ENCODE peak calls at places on chromosomes 16 and 17, in ten cellular contexts. K is BJ, D is HL-60, G is thoracic aorta, A is OCI-LY7, F is cardiac fibroblast, O is A549, I is left ventricle myocardium inferior, T is mucosa of descending colon, S is psoas muscle. C is an unnamed sample.

GRCh38 chr16:3501783-3502400 is 1.1 kb downstream of the CLUAP1 start:
- DNase-seq in K (no peak), D (no peak), G (no peak), A (no peak), F (no peak), O (no peak), I (no peak), T (no peak), S (no peak), C (no peak)

GRCh38 chr17:5468075-5468473 is 708 bp downstream of the DHX33 start:
- DNase-seq in K (no peak), D (no peak), G (no peak), A (peak), F (no peak), O (peak), I (no peak), T (peak), S (no peak), C (peak)

GRCh38 chr16:55809386-55809785 is 23.5 kb downstream of the CES1 start:
- DNase-seq in K (no peak), D (no peak), G (no peak), A (no peak), F (no peak), O (no peak), I (no peak), T (no peak), S (no peak), C (no peak)

GRCh38 chr17:17096438-17097178 is 54.4 kb downstream of the MPRIP start:
- DNase-seq in K (no peak), D (no peak), G (no peak), A (no peak), F (peak), O (no peak), I (no peak), T (no peak), S (no peak), C (no peak)

GRCh38 chr17:27282054-27282501 is 11.8 kb upstream of the WSB1 start:
- DNase-seq in K (no peak), D (peak), G (no peak), A (peak), F (peak), O (no peak), I (no peak), T (no peak), S (no peak), C (no peak)

GRCh38 chr17:31792007-31792585 is 66.9 kb downstream of the COPRS start:
- DNase-seq in K (no peak), D (no peak), G (no peak), A (no peak), F (no peak), O (no peak), I (no peak), T (no peak), S (no peak), C (no peak)

GRCh38 chr16:4136229-4136813 is 20.1 kb upstream of the ADCY9 start:
- DNase-seq in K (no peak), D (no peak), G (no peak), A (no peak), F (no peak), O (no peak), I (no peak), T (peak), S (no peak), C (no peak)

GRCh38 chr17:20242271-20242670 is 225.1 kb downstream of the LGALS9B start:
- DNase-seq in K (no peak), D (no peak), G (no peak), A (no peak), F (no peak), O (no peak), I (no peak), T (no peak), S (no peak), C (no peak)

GRCh38 chr17:46868689-46869187 is 17.4 kb downstream of the WNT9B start:
- DNase-seq in K (no peak), D (no peak), G (no peak), A (no peak), F (no peak), O (no peak), I (no peak), T (no peak), S (no peak), C (peak)

GRCh38 chr16:20023190-20023589 is 50.5 kb downstream of the GPR139 start:
- DNase-seq in K (no peak), D (no peak), G (no peak), A (peak), F (peak), O (no peak), I (no peak), T (peak), S (no peak), C (no peak)

GRCh38 chr16:86062271-86062965 is 163.5 kb downstream of the IRF8 start:
- DNase-seq in K (no peak), D (no peak), G (no peak), A (no peak), F (no peak), O (no peak), I (no peak), T (no peak), S (no peak), C (no peak)

GRCh38 chr17:73393962-73394361 is 82.2 kb upstream of the CDC42EP4 start:
- DNase-seq in K (no peak), D (no peak), G (no peak), A (no peak), F (no peak), O (no peak), I (no peak), T (no peak), S (no peak), C (peak)

GRCh38 chr16:46789075-46789474 is 40.9 kb upstream of the MYLK3 start:
- DNase-seq in K (no peak), D (no peak), G (no peak), A (no peak), F (no peak), O (no peak), I (no peak), T (no peak), S (no peak), C (no peak)

GRCh38 chr16:27314161-27314723 is 468 bp downstream of the IL4R start:
- DNase-seq in K (peak), D (no peak), G (peak), A (no peak), F (peak), O (peak), I (peak), T (peak), S (peak), C (peak)

GRCh38 chr17:75344664-75345063 is 55.4 kb upstream of the SLC25A19 start:
- DNase-seq in K (no peak), D (no peak), G (no peak), A (peak), F (no peak), O (no peak), I (no peak), T (no peak), S (no peak), C (no peak)

GRCh38 chr17:63479495-63480184 is 2.8 kb downstream of the ACE start:
- DNase-seq in K (no peak), D (no peak), G (no peak), A (no peak), F (no peak), O (no peak), I (no peak), T (no peak), S (no peak), C (no peak)

GRCh38 chr17:80594666-80595269 is 50.1 kb downstream of the RPTOR start:
- DNase-seq in K (no peak), D (no peak), G (no peak), A (no peak), F (no peak), O (no peak), I (no peak), T (no peak), S (no peak), C (no peak)

GRCh38 chr17:2238432-2239169 is 65.0 kb downstream of the SMG6 start:
- DNase-seq in K (no peak), D (no peak), G (no peak), A (peak), F (no peak), O (no peak), I (peak), T (no peak), S (peak), C (no peak)

GRCh38 chr17:61361084-61361483 is 38.6 kb upstream of the TBX2 start:
- DNase-seq in K (peak), D (no peak), G (no peak), A (no peak), F (peak), O (no peak), I (no peak), T (no peak), S (no peak), C (no peak)

GRCh38 chr16:56848955-56849689 is 15.9 kb upstream of the SLC12A3 start:
- DNase-seq in K (no peak), D (no peak), G (no peak), A (peak), F (peak), O (no peak), I (no peak), T (no peak), S (no peak), C (peak)

GRCh38 chr17:11296994-11297393 is 56.0 kb downstream of the SHISA6 start:
- DNase-seq in K (no peak), D (no peak), G (no peak), A (peak), F (no peak), O (peak), I (no peak), T (no peak), S (no peak), C (no peak)

GRCh38 chr17:72030067-72030899 is 90.5 kb upstream of the SOX9 start:
- DNase-seq in K (no peak), D (no peak), G (no peak), A (peak), F (peak), O (peak), I (peak), T (peak), S (peak), C (peak)

GRCh38 chr17:4764612-4765011 is 7.1 kb upstream of the TM4SF5 start:
- DNase-seq in K (no peak), D (peak), G (no peak), A (peak), F (no peak), O (no peak), I (no peak), T (no peak), S (no peak), C (no peak)

GRCh38 chr16:11627822-11628457 is 40.3 kb upstream of the SNN start:
- DNase-seq in K (peak), D (no peak), G (no peak), A (no peak), F (peak), O (no peak), I (no peak), T (no peak), S (no peak), C (no peak)

GRCh38 chr16:1640261-1640956 is 28.2 kb downstream of the CRAMP1 start:
- DNase-seq in K (no peak), D (no peak), G (no peak), A (no peak), F (no peak), O (no peak), I (no peak), T (no peak), S (no peak), C (no peak)

GRCh38 chr17:65389426-65389825 is 172.0 kb downstream of the AXIN2 start:
- DNase-seq in K (peak), D (no peak), G (no peak), A (no peak), F (no peak), O (no peak), I (no peak), T (no peak), S (no peak), C (peak)

GRCh38 chr17:49914096-49914490 is 54.9 kb upstream of the DLX4 start:
- DNase-seq in K (no peak), D (no peak), G (no peak), A (no peak), F (no peak), O (no peak), I (no peak), T (no peak), S (no peak), C (peak)

GRCh38 chr16:49838639-49839461 is 17.1 kb downstream of the ZNF423 start:
- DNase-seq in K (no peak), D (no peak), G (no peak), A (no peak), F (no peak), O (no peak), I (no peak), T (no peak), S (no peak), C (no peak)
- H3K4me3 ChIP-seq in K (no peak), D (no peak), G (peak), A (no peak), F (no peak), O (no peak), I (peak), T (no peak), S (peak), C (no peak)

GRCh38 chr17:41777579-41778188 is 8.8 kb downstream of the JUP start:
- DNase-seq in K (peak), D (no peak), G (no peak), A (no peak), F (peak), O (peak), I (peak), T (peak), S (peak), C (peak)
- H3K4me3 ChIP-seq in K (no peak), D (no peak), G (no peak), A (no peak), F (no peak), O (peak), I (peak), T (no peak), S (no peak), C (no peak)

GRCh38 chr17:8859029-8859803 is 8.3 kb downstream of the PIK3R6 start:
- DNase-seq in K (peak), D (no peak), G (no peak), A (no peak), F (no peak), O (no peak), I (no peak), T (no peak), S (no peak), C (no peak)

GRCh38 chr17:8857919-8858318 is 9.6 kb downstream of the PIK3R6 start:
- DNase-seq in K (peak), D (no peak), G (no peak), A (peak), F (peak), O (no peak), I (peak), T (no peak), S (no peak), C (peak)

GRCh38 chr17:8856869-8857575 is 10.5 kb downstream of the PIK3R6 start:
- DNase-seq in K (no peak), D (no peak), G (no peak), A (no peak), F (no peak), O (no peak), I (no peak), T (no peak), S (no peak), C (no peak)

GRCh38 chr17:8851600-8851999 is 15.9 kb downstream of the PIK3R6 start:
- DNase-seq in K (no peak), D (no peak), G (no peak), A (no peak), F (no peak), O (no peak), I (no peak), T (no peak), S (no peak), C (no peak)

GRCh38 chr17:8855477-8856204 is 11.8 kb downstream of the PIK3R6 start:
- DNase-seq in K (no peak), D (no peak), G (no peak), A (no peak), F (no peak), O (no peak), I (no peak), T (no peak), S (no peak), C (no peak)
- H3K4me3 ChIP-seq in K (no peak), D (no peak), G (no peak), A (no peak), F (no peak), O (no peak), I (no peak), T (no peak), S (no peak), C (no peak)

DNA sequence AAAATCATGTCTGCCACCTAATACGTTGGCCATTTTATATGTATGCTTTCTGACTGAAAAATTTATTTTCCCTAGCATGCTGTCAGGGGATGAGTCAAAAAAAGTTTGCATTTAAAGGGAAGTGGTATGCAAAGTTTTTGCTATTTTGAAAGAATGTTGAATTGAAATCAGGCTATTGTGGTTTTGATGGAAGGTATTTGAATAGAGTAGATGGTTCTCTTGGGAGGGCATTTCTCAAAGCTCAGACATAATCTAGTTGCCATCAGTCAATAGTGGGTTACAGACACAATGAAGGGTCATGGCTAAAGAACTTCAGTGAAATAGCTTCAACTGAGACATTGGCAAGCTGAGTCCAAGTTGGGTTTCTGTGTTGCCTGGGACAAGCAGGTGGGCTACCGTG is 102.4 kb downstream of the MAP2K6 start:
- DNase-seq in K (no peak), D (no peak), G (no peak), A (peak), F (no peak), O (no peak), I (no peak), T (no peak), S (no peak), C (no peak)
- H3K4me3 ChIP-seq in K (no peak), D (no peak), G (no peak), A (peak), F (no peak), O (no peak), I (no peak), T (no peak), S (no peak), C (no peak)